ENCODE peak calls at places on chromosomes 7 and 10, in six cellular contexts. One of them, this sample, is unnamed.

GRCh38 chr7:32890553-32891045 is 961 bp downstream of the KBTBD2 start:
- DNase-seq in H1: no peak
- DNase-seq in H9: no peak
- DNase-seq in mesenchymal stem cell: peak; percentile 90
- DNase-seq in mesendoderm: peak; percentile 55
- DNase-seq in IMR-90: peak; percentile 71
- DNase-seq in this sample: no peak

GRCh38 chr7:111561909-111562732 is at the start of gene IMMP2L:
- DNase-seq in mesenchymal stem cell: peak; percentile 80
- DNase-seq in IMR-90: peak; percentile 76
- DNase-seq in mesendoderm: peak; percentile 87
- DNase-seq in H1: peak; percentile 62
- DNase-seq in H9: peak; percentile 84
- DNase-seq in this sample: peak; percentile 76

GRCh38 chr7:414681-415560 is 104.7 kb downstream of the PDGFA start:
- DNase-seq in H9: peak; percentile 25
- DNase-seq in mesendoderm: no peak
- DNase-seq in IMR-90: no peak
- DNase-seq in mesenchymal stem cell: no peak
- DNase-seq in H1: no peak
- DNase-seq in this sample: no peak

GRCh38 chr10:132978542-132978941 is 36.2 kb upstream of the CFAP46 start:
- DNase-seq in H9: no peak
- DNase-seq in IMR-90: no peak
- DNase-seq in H1: no peak
- DNase-seq in mesenchymal stem cell: no peak
- DNase-seq in mesendoderm: no peak
- DNase-seq in this sample: no peak

GRCh38 chr10:1050555-1050954 is 1.6 kb upstream of the IDI1 start:
- DNase-seq in H9: peak; percentile 62
- DNase-seq in H1: no peak
- DNase-seq in IMR-90: no peak
- DNase-seq in mesenchymal stem cell: peak; percentile 32
- DNase-seq in mesendoderm: peak; percentile 73
- DNase-seq in this sample: no peak

GRCh38 chr7:28102778-28103177 is 77.8 kb downstream of the JAZF1 start:
- DNase-seq in H9: no peak
- DNase-seq in mesendoderm: peak; percentile 20
- DNase-seq in IMR-90: peak; percentile 84
- DNase-seq in H1: no peak
- DNase-seq in mesenchymal stem cell: peak; percentile 95
- DNase-seq in this sample: no peak

GRCh38 chr10:4054651-4055435 is 269.8 kb upstream of the KLF6 start:
- DNase-seq in mesenchymal stem cell: no peak
- DNase-seq in H9: no peak
- DNase-seq in H1: no peak
- DNase-seq in IMR-90: no peak
- DNase-seq in mesendoderm: no peak
- DNase-seq in this sample: no peak

GRCh38 chr10:86757110-86757790 is 831 bp downstream of the BMPR1A start:
- DNase-seq in H9: no peak
- DNase-seq in mesenchymal stem cell: peak; percentile 84
- DNase-seq in IMR-90: peak; percentile 65
- DNase-seq in H1: no peak
- DNase-seq in mesendoderm: peak; percentile 50
- DNase-seq in this sample: peak; percentile 40

GRCh38 chr10:86343761-86344160 is 22.8 kb downstream of the GRID1 start:
- DNase-seq in H1: no peak
- DNase-seq in IMR-90: no peak
- DNase-seq in H9: no peak
- DNase-seq in mesendoderm: no peak
- DNase-seq in mesenchymal stem cell: no peak
- DNase-seq in this sample: no peak

GRCh38 chr10:27558612-27559020 is 54.5 kb downstream of the RAB18 start:
- DNase-seq in H9: peak; percentile 61
- DNase-seq in mesendoderm: peak; percentile 80
- DNase-seq in IMR-90: peak; percentile 55
- DNase-seq in H1: peak; percentile 7
- DNase-seq in mesenchymal stem cell: peak; percentile 62
- DNase-seq in this sample: peak; percentile 26

GRCh38 chr7:157250605-157251228 is 86.1 kb upstream of the DNAJB6 start:
- DNase-seq in H9: peak; percentile 73
- DNase-seq in mesendoderm: peak; percentile 86
- DNase-seq in H1: peak; percentile 31
- DNase-seq in IMR-90: peak; percentile 66
- DNase-seq in mesenchymal stem cell: peak; percentile 78
- DNase-seq in this sample: peak; percentile 51

GRCh38 chr7:73354787-73355186 is 26.8 kb downstream of the FKBP6 start:
- DNase-seq in mesendoderm: no peak
- DNase-seq in IMR-90: no peak
- DNase-seq in H9: no peak
- DNase-seq in mesenchymal stem cell: no peak
- DNase-seq in H1: no peak
- DNase-seq in this sample: no peak

GRCh38 chr10:93992400-93993030 is 1.2 kb upstream of the PLCE1 start:
- DNase-seq in H1: no peak
- DNase-seq in IMR-90: peak; percentile 16
- DNase-seq in mesenchymal stem cell: peak; percentile 56
- DNase-seq in mesendoderm: peak; percentile 83
- DNase-seq in H9: no peak
- DNase-seq in this sample: no peak

GRCh38 chr7:126840869-126841268 is 411.9 kb downstream of the GRM8 start:
- DNase-seq in H1: no peak
- DNase-seq in mesenchymal stem cell: no peak
- DNase-seq in IMR-90: no peak
- DNase-seq in mesendoderm: no peak
- DNase-seq in H9: no peak
- DNase-seq in this sample: no peak

GRCh38 chr10:46523881-46524470 is 32.5 kb downstream of the GPRIN2 start:
- DNase-seq in IMR-90: peak; percentile 94
- DNase-seq in mesenchymal stem cell: peak; percentile 82
- DNase-seq in mesendoderm: no peak
- DNase-seq in H9: no peak
- DNase-seq in H1: no peak
- DNase-seq in this sample: no peak

GRCh38 chr7:158366346-158366745 is 221.3 kb downstream of the PTPRN2 start:
- DNase-seq in mesenchymal stem cell: no peak
- DNase-seq in mesendoderm: no peak
- DNase-seq in H9: no peak
- DNase-seq in IMR-90: no peak
- DNase-seq in H1: no peak
- DNase-seq in this sample: peak; percentile 11

GRCh38 chr7:96397936-96398596 is 76.2 kb upstream of the SLC25A13 start:
- DNase-seq in mesendoderm: peak; percentile 35
- DNase-seq in H1: no peak
- DNase-seq in mesenchymal stem cell: no peak
- DNase-seq in H9: no peak
- DNase-seq in IMR-90: peak; percentile 39
- DNase-seq in this sample: no peak

GRCh38 chr7:2409745-2410414 is 6.5 kb downstream of the CHST12 start:
- DNase-seq in mesenchymal stem cell: no peak
- DNase-seq in H1: no peak
- DNase-seq in H9: no peak
- DNase-seq in IMR-90: no peak
- DNase-seq in mesendoderm: no peak
- DNase-seq in this sample: no peak

DNA sequence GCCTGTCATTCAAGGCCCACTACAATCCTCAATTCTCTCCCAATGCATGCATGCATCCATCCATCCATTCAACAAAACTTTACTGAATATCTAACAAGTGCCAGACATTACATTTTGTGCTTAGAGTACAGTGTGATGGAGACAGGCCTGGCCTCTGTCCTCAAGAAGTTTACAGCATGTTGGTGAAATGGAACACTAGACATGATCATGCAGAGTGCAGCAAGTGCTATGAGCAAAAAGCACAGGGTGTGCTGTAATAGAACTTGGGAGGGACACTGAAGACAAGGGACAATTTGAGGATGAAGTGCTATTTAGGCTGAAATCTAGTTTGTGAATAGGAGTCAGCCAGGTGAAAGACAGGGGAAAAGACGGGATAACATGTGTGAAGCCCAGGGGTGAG is 347.8 kb downstream of the PTEN start:
- DNase-seq in IMR-90: no peak
- DNase-seq in H1: no peak
- DNase-seq in H9: no peak
- DNase-seq in mesendoderm: no peak
- DNase-seq in mesenchymal stem cell: no peak
- DNase-seq in this sample: no peak
- H2BK15ac ChIP-seq in IMR-90: no peak overlapping the region
- H2BK15ac ChIP-seq in H1: no peak overlapping the region
- H2BK15ac ChIP-seq in H9: no peak overlapping the region
- H2BK15ac ChIP-seq in mesendoderm: no peak overlapping the region
- H2BK15ac ChIP-seq in mesenchymal stem cell: no peak overlapping the region
- H2BK15ac ChIP-seq in this sample: no peak overlapping the region

GRCh38 chr7:134514663-134515062 is 12.7 kb upstream of the AKR1B10 start:
- DNase-seq in H9: no peak
- DNase-seq in mesendoderm: peak; percentile 81
- DNase-seq in IMR-90: peak; percentile 83
- DNase-seq in mesenchymal stem cell: peak; percentile 80
- DNase-seq in H1: no peak
- DNase-seq in this sample: peak; percentile 70
- H2BK15ac ChIP-seq in H9: no peak overlapping the region
- H2BK15ac ChIP-seq in mesendoderm: no peak overlapping the region
- H2BK15ac ChIP-seq in IMR-90: peak overlapping the region; percentile 82
- H2BK15ac ChIP-seq in mesenchymal stem cell: no peak overlapping the region
- H2BK15ac ChIP-seq in H1: no peak overlapping the region
- H2BK15ac ChIP-seq in this sample: no peak overlapping the region

GRCh38 chr10:22435650-22436049 is 90.4 kb downstream of the SPAG6 start:
- DNase-seq in H1: no peak
- DNase-seq in H9: no peak
- DNase-seq in mesenchymal stem cell: no peak
- DNase-seq in IMR-90: no peak
- DNase-seq in mesendoderm: no peak
- DNase-seq in this sample: no peak

GRCh38 chr10:22438714-22439113 is 93.4 kb downstream of the SPAG6 start:
- DNase-seq in H1: no peak
- DNase-seq in IMR-90: no peak
- DNase-seq in mesendoderm: no peak
- DNase-seq in H9: no peak
- DNase-seq in mesenchymal stem cell: no peak
- DNase-seq in this sample: no peak

GRCh38 chr10:22436893-22437619 is 91.8 kb downstream of the SPAG6 start:
- DNase-seq in H9: peak; percentile 89
- DNase-seq in mesenchymal stem cell: peak; percentile 91
- DNase-seq in mesendoderm: peak; percentile 96
- DNase-seq in IMR-90: peak; percentile 89
- DNase-seq in H1: peak; percentile 79
- DNase-seq in this sample: peak; percentile 91

GRCh38 chr10:22436526-22436892 is 91.2 kb downstream of the SPAG6 start:
- DNase-seq in mesendoderm: no peak
- DNase-seq in IMR-90: no peak
- DNase-seq in H9: no peak
- DNase-seq in mesenchymal stem cell: no peak
- DNase-seq in H1: no peak
- DNase-seq in this sample: no peak

GRCh38 chr10:22437620-22438588 is 92.6 kb downstream of the SPAG6 start:
- DNase-seq in H1: no peak
- DNase-seq in IMR-90: peak; percentile 19
- DNase-seq in mesendoderm: no peak
- DNase-seq in H9: no peak
- DNase-seq in mesenchymal stem cell: no peak
- DNase-seq in this sample: no peak
- H2BK15ac ChIP-seq in H1: no peak overlapping the region
- H2BK15ac ChIP-seq in IMR-90: peak overlapping the region; percentile 63
- H2BK15ac ChIP-seq in mesendoderm: no peak overlapping the region
- H2BK15ac ChIP-seq in H9: no peak overlapping the region
- H2BK15ac ChIP-seq in mesenchymal stem cell: peak overlapping the region; percentile 17
- H2BK15ac ChIP-seq in this sample: peak overlapping the region; percentile 69

DNA sequence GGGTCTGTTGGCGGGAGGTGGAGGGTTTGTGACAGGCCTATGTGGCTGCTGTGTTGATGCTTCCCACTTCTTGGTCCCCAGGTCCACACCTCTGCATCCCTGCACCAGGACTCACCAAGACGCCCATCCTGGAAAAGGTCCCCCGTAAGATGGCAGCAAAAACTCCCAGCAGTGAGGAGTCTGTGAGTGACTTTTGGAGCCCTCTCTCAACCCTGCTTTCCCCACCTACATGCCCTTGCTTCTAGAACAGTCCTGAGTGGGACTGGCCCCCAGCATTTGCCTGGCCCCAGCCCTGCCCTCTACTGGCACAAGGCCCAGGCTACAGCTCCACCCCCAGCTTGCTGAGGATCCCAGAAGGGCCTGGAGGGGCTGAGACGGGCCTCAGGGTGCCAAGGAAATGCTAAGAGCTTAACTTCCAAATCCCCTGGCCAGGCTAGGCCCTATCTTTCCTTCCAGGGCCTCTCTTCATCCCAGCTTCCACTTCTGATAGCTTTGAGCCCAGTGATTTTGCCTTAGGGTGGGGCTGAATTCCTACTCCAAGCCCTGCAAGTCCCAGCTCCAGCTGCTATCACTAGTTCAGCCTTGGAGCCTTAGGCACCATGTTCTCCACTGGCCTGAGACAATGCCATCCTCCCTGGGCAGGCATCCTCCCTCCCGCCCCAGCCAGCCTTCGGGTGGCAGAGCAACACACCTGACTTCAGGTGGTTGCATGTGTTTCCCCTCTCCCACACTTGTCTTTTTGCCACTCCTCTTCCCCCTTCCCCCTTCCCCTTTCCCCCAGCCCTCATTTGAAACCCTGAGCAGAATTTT is 2.8 kb downstream of the CHAT start:
- DNase-seq in mesenchymal stem cell: no peak
- DNase-seq in H1: no peak
- DNase-seq in IMR-90: no peak
- DNase-seq in mesendoderm: no peak
- DNase-seq in H9: peak; percentile 30
- DNase-seq in this sample: no peak
- H2BK15ac ChIP-seq in mesenchymal stem cell: no peak overlapping the region
- H2BK15ac ChIP-seq in H1: no peak overlapping the region
- H2BK15ac ChIP-seq in IMR-90: no peak overlapping the region
- H2BK15ac ChIP-seq in mesendoderm: no peak overlapping the region
- H2BK15ac ChIP-seq in H9: no peak overlapping the region
- H2BK15ac ChIP-seq in this sample: no peak overlapping the region

DNA sequence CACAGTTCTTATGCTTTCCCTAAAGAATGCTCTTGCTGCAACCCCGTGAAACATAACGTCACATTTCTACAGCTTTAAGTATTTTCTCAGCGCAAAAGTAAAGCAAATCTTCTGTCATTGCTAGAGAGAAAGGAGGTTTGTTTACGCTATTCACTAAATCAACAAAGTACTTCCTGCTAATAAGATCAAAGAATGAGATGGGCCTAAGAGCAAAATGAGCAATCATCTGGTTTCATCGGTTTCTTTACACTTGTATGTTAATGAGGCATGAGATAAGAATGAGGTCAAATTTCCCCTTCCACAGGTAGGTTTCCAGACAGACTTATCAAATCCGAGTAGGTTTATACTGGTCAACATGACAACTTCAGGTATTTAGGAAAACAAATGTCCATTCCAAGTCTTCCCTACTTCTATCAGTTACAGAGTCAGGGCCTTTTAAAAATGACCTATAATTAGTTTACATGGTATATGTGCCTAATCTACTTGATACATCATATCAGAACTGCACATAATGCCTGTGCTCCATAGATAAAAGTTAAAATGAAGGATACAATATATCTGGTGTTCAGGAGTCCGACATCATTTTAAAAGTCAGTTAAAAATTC is 8.4 kb downstream of the USP6NL start:
- DNase-seq in H9: no peak
- DNase-seq in mesendoderm: peak; percentile 94
- DNase-seq in IMR-90: peak; percentile 60
- DNase-seq in mesenchymal stem cell: peak; percentile 75
- DNase-seq in H1: no peak
- DNase-seq in this sample: no peak
- H2BK15ac ChIP-seq in H9: no peak overlapping the region
- H2BK15ac ChIP-seq in mesendoderm: no peak overlapping the region
- H2BK15ac ChIP-seq in IMR-90: no peak overlapping the region
- H2BK15ac ChIP-seq in mesenchymal stem cell: no peak overlapping the region
- H2BK15ac ChIP-seq in H1: no peak overlapping the region
- H2BK15ac ChIP-seq in this sample: no peak overlapping the region

This sample was measured in neuronal stem cell.